ENCODE peak calls at places on chromosome 18, in six cellular contexts. M is activated naive CD4-positive, alpha-beta T cell treated with Interleukin-2 at 50 U/mL for 16 hours; O is AG09319; Q is neural crest cell; K is NCI-H2081; J is GM12865. X is an unnamed sample.

GRCh38 chr18:54712315-54712714 is 116.0 kb upstream of the RAB27B start:
- DNase-seq in J (no peak), M (peak; percentile 11), Q (no peak), O (no peak), K (no peak), X (peak; percentile 53)

GRCh38 chr18:75070625-75071483 is 138.1 kb downstream of the PTGR3 start:
- DNase-seq in O (peak; percentile 4), J (peak; percentile 75), M (peak; percentile 64), K (peak; percentile 87), Q (no peak), X (peak; percentile 74)

GRCh38 chr18:74631242-74632087 is 33.8 kb downstream of the ZNF407 start:
- DNase-seq in M (no peak), O (no peak), Q (no peak), K (no peak), J (no peak), X (no peak)

GRCh38 chr18:49784427-49785185 is 28.7 kb downstream of the ACAA2 start:
- DNase-seq in K (no peak), M (no peak), O (peak; percentile 10), J (no peak), Q (no peak), X (no peak)

GRCh38 chr18:24369420-24369819 is 28.2 kb downstream of the OSBPL1A start:
- DNase-seq in J (no peak), K (no peak), Q (no peak), O (peak; percentile 11), M (peak; percentile 34), X (no peak)

GRCh38 chr18:43471873-43472272 is 194.6 kb upstream of the SYT4 start:
- DNase-seq in M (no peak), J (no peak), Q (no peak), K (no peak), O (no peak), X (no peak)

GRCh38 chr18:28287146-28287545 is 110.2 kb upstream of the CDH2 start:
- DNase-seq in M (no peak), K (no peak), O (no peak), Q (no peak), J (no peak), X (no peak)

GRCh38 chr18:74498712-74499629 is 2.8 kb downstream of the CNDP2 start:
- DNase-seq in M (peak; percentile 84), Q (no peak), J (peak; percentile 89), K (no peak), O (no peak), X (no peak)

GRCh38 chr18:28581503-28582169 is 404.7 kb upstream of the CDH2 start:
- DNase-seq in Q (no peak), M (no peak), O (no peak), J (no peak), K (peak; percentile 90), X (no peak)

GRCh38 chr18:59923539-59924196 is 23.9 kb downstream of the PMAIP1 start:
- DNase-seq in K (no peak), O (no peak), J (peak; percentile 87), Q (no peak), M (no peak), X (no peak)

GRCh38 chr18:55869965-55870585 is 282.1 kb upstream of the TCF4 start:
- DNase-seq in J (no peak), K (no peak), Q (no peak), M (no peak), O (no peak), X (no peak)

GRCh38 chr18:34709631-34710429 is at the start of gene DTNA:
- DNase-seq in Q (no peak), K (peak; percentile 68), O (peak; percentile 85), M (no peak), J (peak; percentile 13), X (peak; percentile 4)

GRCh38 chr18:55420665-55420964 is 167.4 kb downstream of the TCF4 start:
- DNase-seq in J (peak; percentile 47), O (no peak), M (no peak), K (no peak), Q (no peak), X (no peak)

GRCh38 chr18:59902993-59903610 is 3.3 kb downstream of the PMAIP1 start:
- DNase-seq in J (peak; percentile 24), Q (no peak), M (no peak), K (no peak), O (no peak), X (no peak)

GRCh38 chr18:31225668-31226067 is 63.0 kb upstream of the DSC1 start:
- DNase-seq in Q (no peak), K (no peak), O (no peak), J (no peak), M (no peak), X (no peak)

GRCh38 chr18:51193621-51194287 is 3.7 kb downstream of the MEX3C start:
- DNase-seq in M (no peak), O (peak; percentile 61), K (no peak), J (no peak), Q (no peak), X (no peak)

GRCh38 chr18:13613099-13613498 is 113.3 kb downstream of the FAM210A start:
- DNase-seq in M (no peak), Q (no peak), K (no peak), J (peak; percentile 14), O (no peak), X (no peak)

GRCh38 chr18:12288406-12288762 is 19.7 kb upstream of the TUBB6 start:
- DNase-seq in M (no peak), K (no peak), O (no peak), Q (no peak), J (no peak), X (no peak)

GRCh38 chr18:75209129-75209951 is at the start of gene PTGR3:
- DNase-seq in M (peak; percentile 78), J (peak; percentile 94), O (no peak), Q (peak; percentile 63), K (peak; percentile 91), X (peak; percentile 83)

GRCh38 chr18:79943608-79944125 is 7.8 kb downstream of the SLC66A2 start:
- DNase-seq in Q (no peak), K (no peak), M (no peak), O (no peak), J (no peak), X (no peak)

GRCh38 chr18:61855127-61855991 is 37.4 kb downstream of the RNF152 start:
- DNase-seq in M (no peak), J (no peak), K (no peak), O (no peak), Q (no peak), X (no peak)

GRCh38 chr18:33851546-33852078 is 273.6 kb downstream of the ASXL3 start:
- DNase-seq in J (peak; percentile 63), K (no peak), O (no peak), M (no peak), Q (no peak), X (no peak)

GRCh38 chr18:65202091-65202490 is 548.7 kb upstream of the CDH7 start:
- DNase-seq in K (no peak), J (no peak), O (no peak), Q (no peak), M (no peak), X (no peak)

GRCh38 chr18:77020561-77020960 is 112.0 kb downstream of the MBP start:
- DNase-seq in M (no peak), J (no peak), K (no peak), Q (no peak), O (no peak), X (no peak)

GRCh38 chr18:51182824-51183223 is 14.7 kb downstream of the MEX3C start:
- DNase-seq in M (no peak), J (no peak), O (no peak), Q (no peak), K (no peak), X (no peak)

GRCh38 chr18:8797206-8797605 is 91.8 kb downstream of the MTCL1 start:
- DNase-seq in Q (no peak), M (no peak), K (no peak), O (no peak), J (no peak), X (peak; percentile 31)

GRCh38 chr18:58536534-58537271 is 92.2 kb downstream of the ALPK2 start:
- DNase-seq in O (no peak), Q (no peak), M (no peak), J (peak; percentile 85), K (no peak), X (no peak)

GRCh38 chr18:25109484-25109883 is 242.5 kb downstream of the ZNF521 start:
- DNase-seq in Q (no peak), J (no peak), M (no peak), O (no peak), K (no peak), X (no peak)

GRCh38 chr18:50775207-50775606 is 44.6 kb downstream of the MRO start:
- DNase-seq in M (no peak), K (no peak), O (no peak), J (no peak), Q (no peak), X (no peak)

GRCh38 chr18:74225193-74225840 is 66.4 kb downstream of the CYB5A start:
- DNase-seq in Q (no peak), O (no peak), J (no peak), M (no peak), K (no peak), X (no peak)

GRCh38 chr18:32893915-32894314 is 121.1 kb upstream of the KLHL14 start:
- DNase-seq in Q (no peak), O (no peak), K (no peak), J (no peak), M (no peak), X (no peak)

GRCh38 chr18:23609390-23610008 is 23.2 kb upstream of the NPC1 start:
- DNase-seq in M (no peak), J (no peak), Q (no peak), K (no peak), O (no peak), X (no peak)

GRCh38 chr18:53935803-53936202 is 288.7 kb downstream of the MBD2 start:
- DNase-seq in M (no peak), Q (no peak), K (no peak), O (no peak), J (no peak), X (no peak)

GRCh38 chr18:46042571-46043123 is 29.4 kb downstream of the PSTPIP2 start:
- DNase-seq in K (no peak), Q (no peak), J (no peak), O (peak; percentile 38), M (no peak), X (peak; percentile 33)

GRCh38 chr18:8040021-8040420 is 472.9 kb downstream of the PTPRM start:
- DNase-seq in M (no peak), Q (no peak), O (no peak), K (no peak), J (no peak), X (no peak)

GRCh38 chr18:63949068-63949737 is at the start of gene HMSD:
- DNase-seq in J (peak; percentile 91), O (no peak), K (peak; percentile 84), M (peak; percentile 72), Q (peak; percentile 64), X (peak; percentile 74)

GRCh38 chr18:73638709-73639108 is 508.9 kb downstream of the FBXO15 start:
- DNase-seq in M (no peak), O (no peak), K (no peak), Q (no peak), J (no peak), X (peak; percentile 43)